ENCODE peak calls at places on chromosomes 3 and 15, in five cellular contexts. V is IMR-90; N is left ventricle myocardium inferior; M is upper lobe of right lung; P is CD8-positive, alpha-beta T cell. R is an unnamed sample. For H3K27me3, the result is how much of the 10 kb centered on the place peaks cover.

GRCh38 chr3:143712522-143712921 is 135.7 kb downstream of the SLC9A9 start:
- DNase-seq in V (no peak), N (no peak), M (no peak), P (no peak), R (no peak)

GRCh38 chr3:17136251-17136721 is 251.5 kb downstream of the PLCL2 start:
- DNase-seq in V (no peak), N (peak), M (no peak), P (no peak), R (no peak)

GRCh38 chr3:52339612-52340011 is 23.5 kb downstream of the DNAH1 start:
- DNase-seq in V (peak), N (no peak), M (no peak), P (peak), R (peak)

GRCh38 chr3:59641169-59641914 is 591.5 kb upstream of the CFAP20DC start:
- DNase-seq in V (peak), N (peak), M (no peak), P (no peak), R (no peak)

GRCh38 chr3:87958289-87958688 is 100.5 kb downstream of the CGGBP1 start:
- DNase-seq in V (no peak), N (no peak), M (no peak), P (no peak), R (no peak)

GRCh38 chr3:195031574-195032003 is 239.4 kb downstream of the XXYLT1 start:
- DNase-seq in V (no peak), N (no peak), M (peak), P (no peak), R (no peak)

GRCh38 chr3:97821413-97821809 is 400 bp upstream of the CRYBG3 start:
- DNase-seq in V (no peak), N (peak), M (peak), P (no peak), R (peak)

GRCh38 chr15:39454189-39454986 is 126.5 kb upstream of the THBS1 start:
- DNase-seq in V (peak), N (no peak), M (no peak), P (no peak), R (no peak)

GRCh38 chr3:77038928-77039605 is 832 bp upstream of the ROBO2 start:
- DNase-seq in V (peak), N (no peak), M (no peak), P (no peak), R (no peak)

GRCh38 chr3:129564981-129565644 is 22.1 kb downstream of the H1-8 start:
- DNase-seq in V (no peak), N (no peak), M (no peak), P (no peak), R (no peak)

GRCh38 chr3:177381070-177381469 is 183.8 kb upstream of the TBL1XR1 start:
- DNase-seq in V (no peak), N (no peak), M (no peak), P (no peak), R (no peak)

GRCh38 chr3:42749753-42750231 is 23.3 kb downstream of the CCDC13 start:
- DNase-seq in V (no peak), N (no peak), M (no peak), P (no peak), R (no peak)

GRCh38 chr3:192831111-192831644 is 86.5 kb downstream of the MB21D2 start:
- DNase-seq in V (peak), N (no peak), M (no peak), P (no peak), R (peak)

GRCh38 chr3:112778298-112779008 is 68.2 kb downstream of the CD200R1L start:
- DNase-seq in V (peak), N (no peak), M (no peak), P (no peak), R (peak)

GRCh38 chr3:143363276-143363675 is 243.7 kb downstream of the CHST2 start:
- DNase-seq in V (no peak), N (no peak), M (no peak), P (no peak), R (peak)

GRCh38 chr3:159785276-159785675 is 203.4 kb upstream of the IL12A start:
- DNase-seq in V (peak), N (no peak), M (no peak), P (no peak), R (peak)

GRCh38 chr15:41655716-41656115 is 4.5 kb upstream of the MGA start:
- DNase-seq in V (peak), N (no peak), M (no peak), P (no peak), R (peak)

GRCh38 chr3:44893097-44893496 is 18.7 kb downstream of the TGM4 start:
- DNase-seq in V (peak), N (no peak), M (no peak), P (no peak), R (no peak)

GRCh38 chr15:69820819-69821218 is 276.9 kb downstream of the TLE3 start:
- DNase-seq in V (peak), N (no peak), M (no peak), P (no peak), R (peak)

GRCh38 chr3:60839242-60839641 is 412.0 kb downstream of the FHIT start:
- DNase-seq in V (no peak), N (no peak), M (no peak), P (no peak), R (peak)

GRCh38 chr3:31572605-31573459 is 40.1 kb downstream of the STT3B start:
- DNase-seq in V (no peak), N (no peak), M (no peak), P (no peak), R (no peak)

GRCh38 chr3:73745429-73746247 is 120.9 kb upstream of the PDZRN3 start:
- DNase-seq in V (peak), N (no peak), M (no peak), P (no peak), R (no peak)

GRCh38 chr15:56996746-56997470 is 78.5 kb downstream of the TCF12 start:
- DNase-seq in V (no peak), N (no peak), M (no peak), P (no peak), R (no peak)

GRCh38 chr3:162498626-162499025 is 1002.0 kb downstream of the OTOL1 start:
- DNase-seq in V (no peak), N (no peak), M (no peak), P (no peak), R (no peak)

GRCh38 chr3:177197934-177198484 is 727 bp upstream of the TBL1XR1 start:
- DNase-seq in V (no peak), N (no peak), M (no peak), P (no peak), R (no peak)

GRCh38 chr3:127441764-127442163 is 148.8 kb downstream of the TPRA1 start:
- DNase-seq in V (no peak), N (no peak), M (peak), P (no peak), R (no peak)

GRCh38 chr15:55224892-55225291 is 28.2 kb upstream of the RSL24D1 start:
- DNase-seq in V (no peak), N (no peak), M (no peak), P (no peak), R (no peak)

GRCh38 chr3:106367496-106367895 is 498.7 kb upstream of the CBLB start:
- DNase-seq in V (peak), N (no peak), M (no peak), P (no peak), R (no peak)

GRCh38 chr3:127304121-127304744 is 16.4 kb upstream of the PRR20G start:
- DNase-seq in V (no peak), N (no peak), M (peak), P (no peak), R (no peak)

GRCh38 chr3:94249491-94250079 is 186.7 kb downstream of the NSUN3 start:
- DNase-seq in V (peak), N (peak), M (peak), P (peak), R (peak)

GRCh38 chr3:66693461-66693912 is 192.7 kb upstream of the LRIG1 start:
- DNase-seq in V (peak), N (peak), M (no peak), P (no peak), R (peak)

GRCh38 chr15:74643368-74644204 is 27.9 kb downstream of the CLK3 start:
- DNase-seq in V (no peak), N (no peak), M (no peak), P (no peak), R (no peak)

GRCh38 chr3:139670196-139670595 is 7.6 kb downstream of the NMNAT3 start:
- DNase-seq in V (no peak), N (no peak), M (no peak), P (no peak), R (no peak)
- H3K27me3 ChIP-seq in V (under half), N (under half), M (under half), P (under half), R (under half)

DNA sequence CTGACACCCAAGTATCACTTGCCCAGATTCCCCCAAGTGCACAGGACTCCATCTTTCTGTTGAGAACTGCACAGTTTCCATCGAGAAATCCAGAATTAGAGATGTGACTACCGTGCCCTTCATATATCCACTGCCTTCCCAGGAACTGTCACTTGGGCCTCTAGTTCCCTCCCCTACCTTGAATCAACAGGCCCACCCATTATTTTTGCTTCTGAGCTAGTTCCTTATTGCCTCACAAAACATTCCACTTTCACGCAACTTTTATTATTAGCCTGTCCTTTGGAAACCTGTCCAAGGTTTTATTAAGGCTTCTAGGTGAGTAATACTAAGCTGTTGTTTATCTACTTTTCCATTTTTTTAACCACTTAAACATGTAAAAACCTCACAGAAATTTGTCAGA is 17.1 kb upstream of the SLC30A4 start:
- DNase-seq in V (no peak), N (no peak), M (no peak), P (no peak), R (no peak)
- H3K27me3 ChIP-seq in V (under half), N (under half), M (under half), P (under half), R (under half)

GRCh38 chr15:37932522-37932921 is 1.9 kb upstream of the TMCO5A start:
- DNase-seq in V (no peak), N (no peak), M (no peak), P (no peak), R (no peak)
- H3K27me3 ChIP-seq in V (under half), N (under half), M (under half), P (under half), R (under half)

DNA sequence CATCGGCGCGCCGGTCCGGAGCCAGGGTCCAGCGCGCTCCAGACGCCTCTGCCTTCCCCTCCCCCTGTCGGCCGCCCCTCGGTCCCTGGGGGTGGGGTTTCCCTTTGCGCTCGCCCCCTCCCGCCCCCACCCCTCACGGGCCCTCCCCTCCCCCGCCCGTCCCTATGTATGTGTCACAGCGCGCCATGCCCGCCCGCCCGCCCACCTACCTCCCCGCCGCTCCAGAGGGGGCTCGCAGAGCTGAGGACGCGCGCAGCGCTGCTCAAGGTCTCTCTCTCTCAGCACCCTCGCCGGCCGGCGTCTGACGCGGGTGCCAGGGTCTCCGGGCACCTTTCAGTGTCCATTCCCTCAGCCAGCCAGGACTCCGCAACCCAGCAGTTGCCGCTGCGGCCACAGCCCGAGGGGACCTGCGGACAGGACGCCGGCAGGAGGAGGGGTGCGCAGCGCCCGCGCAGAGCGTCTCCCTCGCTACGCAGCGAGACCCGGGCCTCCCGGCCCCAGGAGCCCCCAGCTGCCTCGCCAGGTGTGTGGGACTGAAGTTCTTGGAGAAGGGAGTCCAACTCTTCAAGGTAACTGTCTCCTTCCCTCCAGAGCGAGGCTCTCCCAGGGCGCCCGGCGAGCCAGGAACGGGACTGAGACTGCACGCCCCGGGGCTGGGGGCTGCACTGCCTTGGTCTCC is at the start of gene ACAN:
- DNase-seq in V (no peak), N (no peak), M (no peak), P (no peak), R (no peak)
- H3K27me3 ChIP-seq in V (under half), N (half or more), M (half or more), P (under half), R (under half)

GRCh38 chr3:50340404-50341329 is at the start of gene RASSF1:
- DNase-seq in V (no peak), N (peak), M (peak), P (peak), R (no peak)

GRCh38 chr3:50337175-50337861 is 3.3 kb downstream of the RASSF1 start:
- DNase-seq in V (peak), N (peak), M (peak), P (peak), R (peak)

GRCh38 chr3:50338989-50339388 is 1.6 kb downstream of the RASSF1 start:
- DNase-seq in V (no peak), N (no peak), M (no peak), P (no peak), R (no peak)

GRCh38 chr3:50341537-50341936 is 901 bp upstream of the RASSF1 start:
- DNase-seq in V (no peak), N (no peak), M (peak), P (peak), R (no peak)

DNA sequence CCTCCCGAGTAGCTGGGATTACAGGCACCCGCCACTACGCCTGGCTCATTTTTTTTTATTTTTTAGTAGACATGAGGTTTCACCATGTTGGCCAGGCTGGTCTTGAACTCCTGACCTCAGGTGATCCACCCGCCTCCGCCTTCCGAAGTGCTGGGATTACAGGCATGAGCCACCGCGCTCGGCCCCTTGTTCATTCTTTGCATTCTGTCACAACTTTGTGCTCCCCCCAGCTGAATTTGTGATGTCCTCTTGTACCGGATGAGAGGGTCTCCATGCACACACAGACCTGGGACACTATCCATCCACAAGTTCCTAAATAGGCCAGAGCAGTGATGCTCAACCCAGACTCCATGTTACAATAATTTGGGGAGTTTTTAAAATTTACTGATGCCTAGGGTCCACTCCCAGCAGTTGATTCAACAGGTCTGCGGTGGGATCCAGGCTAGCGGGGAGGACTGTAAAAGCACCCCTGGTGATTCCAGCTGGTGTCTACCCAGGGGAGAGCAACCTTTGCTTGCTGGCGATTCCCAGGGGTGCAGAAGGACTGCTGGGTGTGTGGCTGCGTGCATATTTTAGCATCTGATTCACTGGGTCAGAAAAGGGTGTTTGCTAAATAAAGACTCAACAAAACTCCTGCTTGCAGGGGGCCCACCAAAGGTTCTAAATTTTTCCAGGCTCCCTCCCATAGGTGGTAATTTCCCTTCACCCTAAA is 995 bp downstream of the RASSF1 start:
- DNase-seq in V (peak), N (no peak), M (no peak), P (no peak), R (peak)
- H3K27me3 ChIP-seq in V (under half), N (under half), M (under half), P (under half), R (under half)

GRCh38 chr15:96331942-96332853 is 1.7 kb downstream of the NR2F2 start:
- DNase-seq in V (no peak), N (no peak), M (peak), P (no peak), R (peak)
- H3K27me3 ChIP-seq in V (under half), N (half or more), M (under half), P (under half), R (under half)

DNA sequence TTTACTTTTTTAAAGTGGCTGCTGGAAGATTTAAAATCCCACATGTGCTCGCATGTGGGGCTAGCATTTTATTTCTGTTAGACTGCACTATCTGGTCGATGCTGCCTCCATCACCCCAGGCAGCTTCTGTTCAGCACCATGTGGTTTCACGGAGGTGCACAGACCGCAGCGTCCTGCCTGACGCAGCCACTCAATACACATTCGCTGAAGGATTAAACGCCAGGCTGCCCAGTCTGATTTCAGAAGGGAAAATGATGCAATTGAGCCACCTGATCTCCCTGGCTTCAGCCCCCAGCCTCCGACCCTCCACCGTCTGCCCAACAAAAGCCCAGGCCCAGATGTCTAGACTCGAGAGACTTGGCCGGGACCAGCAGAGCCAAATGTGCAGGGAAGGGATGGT is 84.5 kb downstream of the MEGF11 start:
- DNase-seq in V (no peak), N (no peak), M (no peak), P (no peak), R (no peak)
- H3K27me3 ChIP-seq in V (half or more), N (under half), M (under half), P (under half), R (under half)

DNA sequence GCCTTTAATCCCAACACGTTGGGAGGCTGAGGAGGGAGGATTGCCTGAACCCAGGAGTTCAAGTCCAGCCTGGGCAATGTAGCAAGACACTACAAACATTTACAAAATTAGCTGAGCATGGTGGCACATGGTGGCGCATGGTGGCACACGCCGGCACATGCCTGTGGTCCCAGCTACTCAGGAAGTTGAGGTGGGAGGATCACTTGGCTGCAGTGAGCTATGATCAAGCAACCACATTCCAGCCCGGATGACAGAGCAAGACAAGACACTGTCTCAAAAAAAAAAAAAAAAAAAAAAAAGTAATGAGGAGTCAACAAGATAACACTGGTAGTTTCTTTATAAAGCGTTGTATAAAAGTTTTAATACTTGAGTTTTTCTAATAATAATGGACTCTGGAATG is 10.1 kb downstream of the FEZF2 start:
- DNase-seq in V (no peak), N (no peak), M (no peak), P (no peak), R (no peak)
- H3K27me3 ChIP-seq in V (under half), N (half or more), M (under half), P (under half), R (under half)